ENCODE peak calls at places on chromosomes 4 and X, in six cellular contexts. R, E, G, Y, P and X are unnamed samples.

GRCh38 chr4:22969314-22969896 is 276.7 kb downstream of the GBA3 start:
- DNase-seq in G (peak), P (no peak), E (peak), Y (no peak), R (no peak), X (peak)

GRCh38 chrX:71366674-71367256 is 608 bp downstream of the TAF1 start:
- DNase-seq in E (peak), P (peak), R (peak), Y (peak), G (peak), X (no peak)

GRCh38 chrX:13000311-13000811 is 25.5 kb downstream of the TMSB4X start:
- DNase-seq in G (no peak), P (no peak), Y (no peak), R (peak), E (no peak), X (no peak)

GRCh38 chr4:110616162-110617062 is 6.5 kb downstream of the PITX2 start:
- DNase-seq in R (no peak), E (no peak), Y (no peak), G (no peak), P (peak), X (no peak)

GRCh38 chr4:133592591-133592990 is 443.5 kb downstream of the PCDH10 start:
- DNase-seq in P (no peak), R (no peak), Y (no peak), G (no peak), E (no peak), X (no peak)

GRCh38 chrX:71859637-71860036 is 51.0 kb upstream of the NHSL2 start:
- DNase-seq in P (no peak), Y (peak), E (peak), G (peak), R (peak), X (peak)

GRCh38 chr4:110270492-110271197 is 72.2 kb upstream of the ELOVL6 start:
- DNase-seq in R (peak), Y (no peak), E (no peak), P (no peak), G (no peak), X (no peak)

GRCh38 chrX:45628041-45628440 is 427.4 kb upstream of the DIPK2B start:
- DNase-seq in R (no peak), E (no peak), P (no peak), Y (no peak), G (no peak), X (no peak)

GRCh38 chr4:134327274-134328122 is 125.9 kb upstream of the PABPC4L start:
- DNase-seq in R (no peak), G (no peak), P (no peak), Y (no peak), E (no peak), X (no peak)

GRCh38 chr4:8769645-8770517 is 101.8 kb downstream of the HMX1 start:
- DNase-seq in G (no peak), R (no peak), E (no peak), P (no peak), Y (no peak), X (no peak)

GRCh38 chr4:25870081-25870480 is 7.3 kb upstream of the SEL1L3 start:
- DNase-seq in E (no peak), P (no peak), G (no peak), Y (no peak), R (no peak), X (no peak)

GRCh38 chr4:8762356-8762755 is 109.3 kb downstream of the HMX1 start:
- DNase-seq in G (no peak), P (peak), E (no peak), R (no peak), Y (no peak), X (no peak)

GRCh38 chr4:7830747-7831146 is 108.9 kb downstream of the AFAP1 start:
- DNase-seq in G (no peak), Y (no peak), E (no peak), P (no peak), R (peak), X (no peak)

GRCh38 chr4:23374280-23374679 is 515.6 kb downstream of the PPARGC1A start:
- DNase-seq in P (no peak), G (no peak), Y (no peak), E (peak), R (no peak), X (no peak)

GRCh38 chrX:150935466-150935865 is 37.0 kb upstream of the CD99L2 start:
- DNase-seq in Y (no peak), G (no peak), P (no peak), E (no peak), R (no peak), X (no peak)

GRCh38 chrX:46673596-46673995 is 85.3 kb downstream of the SLC9A7 start:
- DNase-seq in Y (no peak), E (no peak), G (no peak), R (no peak), P (no peak), X (no peak)

GRCh38 chrX:49291615-49292337 is 11.7 kb upstream of the GAGE10 start:
- DNase-seq in Y (peak), P (peak), E (peak), G (peak), R (peak), X (peak)

GRCh38 chr4:161178310-161178709 is 985.5 kb downstream of the FSTL5 start:
- DNase-seq in P (no peak), E (no peak), R (no peak), Y (no peak), G (no peak), X (no peak)

GRCh38 chr4:39320381-39321115 is 45.6 kb downstream of the RFC1 start:
- DNase-seq in G (no peak), E (no peak), Y (no peak), R (no peak), P (no peak), X (no peak)

GRCh38 chr4:142567199-142567598 is 278.9 kb downstream of the INPP4B start:
- DNase-seq in Y (peak), R (no peak), P (peak), E (peak), G (no peak), X (no peak)

GRCh38 chr4:76199664-76200211 is 13.9 kb downstream of the SCARB2 start:
- DNase-seq in Y (no peak), G (no peak), E (no peak), P (peak), R (peak), X (no peak)

GRCh38 chr4:163256680-163257343 is 75.6 kb downstream of the NPY1R start:
- DNase-seq in P (no peak), R (no peak), Y (no peak), G (no peak), E (no peak), X (peak)

GRCh38 chr4:181181331-181181730 is 1061.9 kb upstream of the TENM3 start:
- DNase-seq in G (no peak), P (no peak), E (no peak), R (no peak), Y (no peak), X (no peak)

GRCh38 chrX:12984629-12985303 is 9.9 kb downstream of the TMSB4X start:
- DNase-seq in E (peak), P (no peak), Y (no peak), R (peak), G (peak), X (no peak)

GRCh38 chrX:68443155-68443868 is 10.0 kb upstream of the OPHN1 start:
- DNase-seq in G (peak), R (peak), Y (no peak), P (no peak), E (peak), X (peak)

GRCh38 chrX:78314561-78314960 is 12.8 kb downstream of the CYSLTR1 start:
- DNase-seq in P (no peak), G (no peak), Y (no peak), E (no peak), R (peak), X (no peak)

GRCh38 chr4:105651879-105652640 is 56.4 kb downstream of the INTS12 start:
- DNase-seq in G (no peak), R (no peak), Y (no peak), P (no peak), E (no peak), X (no peak)

GRCh38 chr4:7068279-7068842 is 497 bp upstream of the GRPEL1 start:
- DNase-seq in P (no peak), E (no peak), G (no peak), R (no peak), Y (no peak), X (no peak)

GRCh38 chrX:40976971-40977370 is 108.3 kb upstream of the USP9X start:
- DNase-seq in E (no peak), Y (no peak), P (no peak), R (no peak), G (no peak), X (no peak)

GRCh38 chr4:2886161-2886560 is 42.5 kb downstream of the ADD1 start:
- DNase-seq in R (no peak), G (no peak), E (no peak), P (no peak), Y (no peak), X (no peak)

GRCh38 chr4:53644607-53645006 is 53.3 kb upstream of the LNX1 start:
- DNase-seq in Y (no peak), G (no peak), P (no peak), E (peak), R (peak), X (no peak)

GRCh38 chr4:720111-720860 is 14.7 kb downstream of the PCGF3 start:
- DNase-seq in P (no peak), G (no peak), Y (no peak), E (no peak), R (no peak), X (no peak)

GRCh38 chr4:185841451-185841850 is 29.5 kb upstream of the SORBS2 start:
- DNase-seq in E (no peak), R (no peak), Y (no peak), P (no peak), G (no peak), X (no peak)